ENCODE peak calls at places on chromosomes 3 and 15, in seven cellular contexts. T is astrocyte of the spinal cord, V is gastrocnemius medialis, E is ovary, S is breast epithelium, O is fibroblast of the aortic adventitia, X is A549. Z is an unnamed sample.

GRCh38 chr3:162718697-162719096 is 1222.1 kb downstream of the OTOL1 start:
- DNase-seq in E (no peak), T (peak; percentile 79), V (no peak), X (no peak), S (no peak), O (no peak), Z (no peak)

GRCh38 chr3:17032407-17033034 is 147.8 kb downstream of the PLCL2 start:
- DNase-seq in X (peak; percentile 53), S (no peak), V (no peak), T (peak; percentile 54), E (no peak), O (peak; percentile 66), Z (no peak)

GRCh38 chr15:63465104-63465503 is 39.3 kb upstream of the USP3 start:
- DNase-seq in S (no peak), E (no peak), X (no peak), T (peak; percentile 52), O (peak; percentile 83), V (no peak), Z (no peak)

GRCh38 chr3:160941885-160942494 is 163.2 kb downstream of the B3GALNT1 start:
- DNase-seq in X (peak; percentile 65), V (peak; percentile 35), S (peak; percentile 58), T (peak; percentile 74), E (peak; percentile 25), O (peak; percentile 82), Z (peak; percentile 85)

GRCh38 chr3:149247025-149247710 is 25.5 kb upstream of the CP start:
- DNase-seq in E (no peak), S (no peak), T (peak; percentile 61), V (no peak), O (peak; percentile 61), X (peak; percentile 36), Z (no peak)

GRCh38 chr3:46986782-46987484 is 7.5 kb downstream of the NBEAL2 start:
- DNase-seq in V (no peak), O (no peak), T (no peak), X (no peak), E (no peak), S (no peak), Z (peak; percentile 84)

GRCh38 chr3:27544372-27544865 is 60.2 kb upstream of the SLC4A7 start:
- DNase-seq in O (peak; percentile 91), V (no peak), X (no peak), E (no peak), S (no peak), T (peak; percentile 52), Z (no peak)

GRCh38 chr3:84680700-84681099 is 278.1 kb upstream of the CADM2 start:
- DNase-seq in O (no peak), S (no peak), E (no peak), X (no peak), V (no peak), T (no peak), Z (no peak)

GRCh38 chr3:48747015-48747615 is 30.1 kb upstream of the IP6K2 start:
- DNase-seq in O (no peak), V (no peak), S (no peak), X (no peak), E (no peak), T (no peak), Z (no peak)

GRCh38 chr15:81291916-81292424 is 32.0 kb downstream of the STARD5 start:
- DNase-seq in X (no peak), S (no peak), E (no peak), V (no peak), O (no peak), T (no peak), Z (no peak)

GRCh38 chr15:36898522-36899126 is 201.7 kb downstream of the MEIS2 start:
- DNase-seq in E (no peak), V (no peak), X (no peak), T (no peak), O (no peak), S (no peak), Z (no peak)

GRCh38 chr3:27800261-27800660 is 78.1 kb upstream of the EOMES start:
- DNase-seq in E (no peak), O (peak; percentile 1), V (no peak), S (no peak), X (no peak), T (no peak), Z (no peak)

GRCh38 chr3:133258358-133258757 is 141.5 kb upstream of the BFSP2 start:
- DNase-seq in S (no peak), E (no peak), V (no peak), O (no peak), T (no peak), X (no peak), Z (no peak)

GRCh38 chr3:102006812-102007485 is 157.6 kb downstream of the NFKBIZ start:
- DNase-seq in E (no peak), S (no peak), O (peak; percentile 93), T (peak; percentile 99), X (peak; percentile 56), V (peak; percentile 11), Z (no peak)

GRCh38 chr3:130850044-130850797 is 43.7 kb upstream of the ATP2C1 start:
- DNase-seq in T (peak; percentile 56), X (peak; percentile 1), V (peak; percentile 29), S (no peak), O (peak; percentile 98), E (peak; percentile 15), Z (no peak)

GRCh38 chr15:55741592-55742497 is 1.1 kb downstream of the PRTG start:
- DNase-seq in T (peak; percentile 18), X (peak; percentile 37), V (no peak), E (peak; percentile 15), S (no peak), O (no peak), Z (no peak)

GRCh38 chr3:5162102-5162501 is 25.4 kb upstream of the EDEM1 start:
- DNase-seq in X (no peak), T (peak; percentile 87), S (no peak), O (peak; percentile 87), V (no peak), E (no peak), Z (no peak)

GRCh38 chr15:39575180-39575579 is 5.7 kb upstream of the THBS1 start:
- DNase-seq in E (no peak), O (no peak), T (no peak), S (no peak), X (no peak), V (no peak), Z (no peak)

GRCh38 chr3:12798559-12799179 is 2.2 kb downstream of the CAND2 start:
- DNase-seq in X (no peak), E (no peak), V (peak; percentile 93), O (no peak), S (no peak), T (no peak), Z (no peak)

GRCh38 chr3:109922898-109923297 is 585.6 kb upstream of the DPPA4 start:
- DNase-seq in S (no peak), T (no peak), V (no peak), O (no peak), E (no peak), X (no peak), Z (no peak)

GRCh38 chr15:40251455-40252140 is 12.7 kb downstream of the PAK6 start:
- DNase-seq in S (no peak), T (no peak), X (no peak), E (no peak), O (no peak), V (no peak), Z (no peak)

GRCh38 chr3:126076140-126076539 is 7.8 kb downstream of the SLC41A3 start:
- DNase-seq in X (no peak), T (no peak), E (no peak), O (no peak), S (no peak), V (no peak), Z (no peak)

GRCh38 chr15:30929064-30929669 is 25.5 kb downstream of the FAN1 start:
- DNase-seq in V (no peak), X (no peak), S (no peak), T (no peak), O (peak; percentile 8), E (no peak), Z (no peak)

GRCh38 chr3:58577269-58577821 is at the start of gene FAM107A:
- DNase-seq in S (no peak), E (no peak), V (no peak), T (peak; percentile 67), O (peak; percentile 85), X (peak; percentile 30), Z (peak; percentile 57)

GRCh38 chr3:134397755-134398154 is 23.5 kb upstream of the AMOTL2 start:
- DNase-seq in T (no peak), V (no peak), E (no peak), X (no peak), O (no peak), S (no peak), Z (no peak)

DNA sequence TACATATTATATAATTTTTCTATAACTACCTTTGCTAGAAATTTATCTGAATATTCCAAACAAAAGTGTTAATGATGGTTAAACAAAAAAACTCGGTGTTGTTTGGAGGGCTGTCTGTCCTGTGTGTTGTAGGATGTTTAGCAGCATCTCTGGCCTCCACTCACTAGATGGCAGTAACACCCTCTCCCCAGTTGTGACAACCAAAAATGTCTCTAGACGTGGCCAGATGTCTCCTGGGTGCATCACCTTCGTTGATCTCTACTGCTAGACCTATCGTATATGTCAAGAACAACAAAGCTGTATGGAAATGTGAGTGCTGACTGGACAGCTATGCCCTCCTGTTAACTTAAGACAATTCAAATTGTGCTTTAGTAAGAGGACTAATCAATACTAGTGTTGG is 14.1 kb downstream of the ANKRD34C start:
- DNase-seq in V (no peak), X (peak; percentile 36), E (no peak), S (no peak), O (no peak), T (no peak), Z (no peak)
- TF ChIP-seq CTCF in V (no peak), X (no peak), E (no peak), S (no peak), O (peak; percentile 4), T (peak; percentile 14), Z (no peak)

DNA sequence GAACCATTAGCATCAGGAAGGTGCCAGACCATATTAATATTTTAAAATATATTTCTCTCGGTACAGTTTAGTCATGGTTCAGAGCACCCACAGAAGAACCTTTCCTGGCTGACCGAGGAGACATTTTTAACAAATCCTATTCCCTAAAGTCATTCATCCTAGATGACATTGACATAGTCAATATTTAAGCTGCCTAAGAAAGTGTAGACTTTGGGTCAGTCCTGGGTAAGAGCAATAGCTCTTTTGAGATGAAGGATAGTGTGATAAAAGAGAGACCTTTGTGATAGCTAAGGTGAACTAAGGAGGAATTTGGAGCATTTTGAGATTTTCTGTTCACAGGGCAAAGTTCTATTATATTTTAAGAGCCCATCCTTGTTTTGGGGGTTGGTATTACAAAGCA is 47.5 kb downstream of the ZNF609 start:
- DNase-seq in O (no peak), T (no peak), S (no peak), E (no peak), X (no peak), V (no peak), Z (no peak)
- H3K4me3 ChIP-seq in O (no peak overlapping the region), T (no peak overlapping the region), S (no peak overlapping the region), E (no peak overlapping the region), X (no peak overlapping the region), V (no peak overlapping the region), Z (no peak overlapping the region)

GRCh38 chr3:8996681-8997121 is 33.4 kb upstream of the RAD18 start:
- DNase-seq in E (peak; percentile 83), X (no peak), S (no peak), O (peak; percentile 73), T (peak; percentile 16), V (peak; percentile 35), Z (peak; percentile 39)
- TF ChIP-seq CTCF in E (peak; percentile 69), X (no peak), S (peak; percentile 34), O (peak; percentile 56), T (peak; percentile 45), V (peak; percentile 26), Z (no peak)

GRCh38 chr15:38074029-38074428 is 139.6 kb downstream of the TMCO5A start:
- DNase-seq in S (no peak), O (peak; percentile 45), T (peak; percentile 23), X (no peak), E (no peak), V (no peak), Z (no peak)
- H3K4me3 ChIP-seq in S (no peak overlapping the region), O (no peak overlapping the region), T (no peak overlapping the region), X (no peak overlapping the region), E (no peak overlapping the region), V (no peak overlapping the region), Z (no peak overlapping the region)

Z was measured in lower leg skin.